ENCODE peak calls at places on chromosomes 16 and 17, in four cellular contexts. One of them, this sample, is unnamed.

GRCh38 chr16:88395669-88396584 is 13.2 kb downstream of the ZNF469 start:
- DNase-seq in neuronal stem cell: no peak
- DNase-seq in IMR-90: no peak
- DNase-seq in H9: no peak
- DNase-seq in this sample: no peak

GRCh38 chr17:30532871-30533270 is 55.7 kb downstream of the GOSR1 start:
- DNase-seq in neuronal stem cell: no peak
- DNase-seq in IMR-90: no peak
- DNase-seq in H9: no peak
- DNase-seq in this sample: no peak

GRCh38 chr17:50634123-50634914 is at the start of gene ABCC3:
- DNase-seq in neuronal stem cell: no peak
- DNase-seq in IMR-90: no peak
- DNase-seq in H9: no peak
- DNase-seq in this sample: no peak

GRCh38 chr17:45298546-45299285 is 18.1 kb downstream of the MAP3K14 start:
- DNase-seq in neuronal stem cell: no peak
- DNase-seq in IMR-90: no peak
- DNase-seq in H9: no peak
- DNase-seq in this sample: no peak

GRCh38 chr17:1089915-1090314 is 89.9 kb downstream of the ABR start:
- DNase-seq in neuronal stem cell: no peak
- DNase-seq in IMR-90: no peak
- DNase-seq in H9: no peak
- DNase-seq in this sample: no peak

GRCh38 chr16:10681310-10682308 is 13.1 kb downstream of the TEKT5 start:
- DNase-seq in neuronal stem cell: no peak
- DNase-seq in IMR-90: no peak
- DNase-seq in H9: no peak
- DNase-seq in this sample: no peak

GRCh38 chr16:3223913-3224515 is 10.9 kb downstream of the ZNF200 start:
- DNase-seq in neuronal stem cell: no peak
- DNase-seq in IMR-90: no peak
- DNase-seq in H9: no peak
- DNase-seq in this sample: peak

GRCh38 chr16:89452241-89452640 is 38.1 kb downstream of the ANKRD11 start:
- DNase-seq in neuronal stem cell: no peak
- DNase-seq in IMR-90: no peak
- DNase-seq in H9: no peak
- DNase-seq in this sample: no peak

GRCh38 chr16:85574672-85575475 is 38.2 kb upstream of the GSE1 start:
- DNase-seq in neuronal stem cell: no peak
- DNase-seq in IMR-90: no peak
- DNase-seq in H9: no peak
- DNase-seq in this sample: no peak

GRCh38 chr16:81519298-81520150 is 74.9 kb downstream of the CMIP start:
- DNase-seq in neuronal stem cell: no peak
- DNase-seq in IMR-90: no peak
- DNase-seq in H9: no peak
- DNase-seq in this sample: no peak

GRCh38 chr17:73228748-73229236 is 32.9 kb downstream of the CPSF4L start:
- DNase-seq in neuronal stem cell: no peak
- DNase-seq in IMR-90: peak
- DNase-seq in H9: no peak
- DNase-seq in this sample: peak

GRCh38 chr16:11526921-11527320 is 59.8 kb downstream of the LITAF start:
- DNase-seq in neuronal stem cell: no peak
- DNase-seq in IMR-90: no peak
- DNase-seq in H9: peak
- DNase-seq in this sample: peak

GRCh38 chr16:17228048-17228707 is 242.6 kb downstream of the XYLT1 start:
- DNase-seq in neuronal stem cell: no peak
- DNase-seq in IMR-90: no peak
- DNase-seq in H9: no peak
- DNase-seq in this sample: peak

GRCh38 chr17:7590743-7591142 is 849 bp upstream of the SOX15 start:
- DNase-seq in neuronal stem cell: peak
- DNase-seq in IMR-90: peak
- DNase-seq in H9: peak
- DNase-seq in this sample: peak

GRCh38 chr17:80611831-80612230 is 67.2 kb downstream of the RPTOR start:
- DNase-seq in neuronal stem cell: no peak
- DNase-seq in IMR-90: no peak
- DNase-seq in H9: no peak
- DNase-seq in this sample: no peak

GRCh38 chr16:74291577-74292208 is 4.9 kb upstream of the PSMD7 start:
- DNase-seq in neuronal stem cell: no peak
- DNase-seq in IMR-90: peak
- DNase-seq in H9: no peak
- DNase-seq in this sample: no peak

GRCh38 chr17:80124351-80124981 is 22.5 kb downstream of the EIF4A3 start:
- DNase-seq in neuronal stem cell: peak
- DNase-seq in IMR-90: peak
- DNase-seq in H9: peak
- DNase-seq in this sample: peak

GRCh38 chr17:29102046-29102445 is 59.1 kb downstream of the PIPOX start:
- DNase-seq in neuronal stem cell: no peak
- DNase-seq in IMR-90: no peak
- DNase-seq in H9: no peak
- DNase-seq in this sample: no peak

GRCh38 chr16:7509919-7510705 is 177.5 kb downstream of the RBFOX1 start:
- DNase-seq in neuronal stem cell: no peak
- DNase-seq in IMR-90: no peak
- DNase-seq in H9: no peak
- DNase-seq in this sample: no peak

GRCh38 chr17:4605826-4606225 is 21.5 kb downstream of the SMTNL2 start:
- DNase-seq in neuronal stem cell: no peak
- DNase-seq in IMR-90: peak
- DNase-seq in H9: no peak
- DNase-seq in this sample: no peak

GRCh38 chr16:8885674-8886592 is 3.8 kb downstream of the LITAFD start:
- DNase-seq in neuronal stem cell: no peak
- DNase-seq in IMR-90: peak
- DNase-seq in H9: no peak
- DNase-seq in this sample: peak

GRCh38 chr16:80058236-80058635 is 457.7 kb upstream of the MAF start:
- DNase-seq in neuronal stem cell: no peak
- DNase-seq in IMR-90: no peak
- DNase-seq in H9: no peak
- DNase-seq in this sample: no peak

GRCh38 chr16:3001316-3001715 is 11.4 kb upstream of the CLDN9 start:
- DNase-seq in neuronal stem cell: no peak
- DNase-seq in IMR-90: no peak
- DNase-seq in H9: peak
- DNase-seq in this sample: peak

GRCh38 chr17:50768348-50768761 is 1.0 kb upstream of the ANKRD40CL start:
- DNase-seq in neuronal stem cell: no peak
- DNase-seq in IMR-90: no peak
- DNase-seq in H9: peak
- DNase-seq in this sample: no peak

GRCh38 chr17:82536220-82537201 is 17.0 kb downstream of the FOXK2 start:
- DNase-seq in neuronal stem cell: no peak
- DNase-seq in IMR-90: peak
- DNase-seq in H9: no peak
- DNase-seq in this sample: no peak

GRCh38 chr16:73095885-73096341 is 48.0 kb upstream of the ZFHX3 start:
- DNase-seq in neuronal stem cell: no peak
- DNase-seq in IMR-90: no peak
- DNase-seq in H9: no peak
- DNase-seq in this sample: peak

GRCh38 chr17:53150101-53150698 is 672.5 kb upstream of the KIF2B start:
- DNase-seq in neuronal stem cell: no peak
- DNase-seq in IMR-90: no peak
- DNase-seq in H9: no peak
- DNase-seq in this sample: peak

GRCh38 chr16:25897677-25898076 is 205.9 kb downstream of the HS3ST4 start:
- DNase-seq in neuronal stem cell: no peak
- DNase-seq in IMR-90: no peak
- DNase-seq in H9: no peak
- DNase-seq in this sample: no peak

GRCh38 chr16:11534262-11534661 is 52.5 kb downstream of the LITAF start:
- DNase-seq in neuronal stem cell: no peak
- DNase-seq in IMR-90: no peak
- DNase-seq in H9: no peak
- DNase-seq in this sample: no peak

GRCh38 chr16:70429888-70430666 is 8.8 kb downstream of the ST3GAL2 start:
- DNase-seq in neuronal stem cell: no peak
- DNase-seq in IMR-90: no peak
- DNase-seq in H9: no peak
- DNase-seq in this sample: no peak

GRCh38 chr16:29765167-29766032 is 12.7 kb upstream of the ZG16 start:
- DNase-seq in neuronal stem cell: no peak
- DNase-seq in IMR-90: no peak
- DNase-seq in H9: no peak
- DNase-seq in this sample: no peak

GRCh38 chr16:67803894-67804293 is 2.5 kb downstream of the RANBP10 start:
- DNase-seq in neuronal stem cell: no peak
- DNase-seq in IMR-90: no peak
- DNase-seq in H9: no peak
- DNase-seq in this sample: no peak

GRCh38 chr17:63450551-63450950 is 4.4 kb upstream of the CYB561 start:
- DNase-seq in neuronal stem cell: no peak
- DNase-seq in IMR-90: peak
- DNase-seq in H9: no peak
- DNase-seq in this sample: no peak

GRCh38 chr16:29994613-29995329 is 646 bp downstream of the HIRIP3 start:
- DNase-seq in neuronal stem cell: no peak
- DNase-seq in IMR-90: peak
- DNase-seq in H9: no peak
- DNase-seq in this sample: peak

GRCh38 chr17:28370035-28370743 is at the start of gene VTN:
- DNase-seq in neuronal stem cell: peak
- DNase-seq in IMR-90: peak
- DNase-seq in H9: peak
- DNase-seq in this sample: peak

GRCh38 chr16:35200662-35201061 is 1741.2 kb downstream of the TP53TG3F start:
- DNase-seq in neuronal stem cell: no peak
- DNase-seq in IMR-90: no peak
- DNase-seq in H9: no peak
- DNase-seq in this sample: no peak

GRCh38 chr17:39701012-39701783 is 1.3 kb downstream of the ERBB2 start:
- DNase-seq in neuronal stem cell: no peak
- DNase-seq in IMR-90: no peak
- DNase-seq in H9: no peak
- DNase-seq in this sample: peak

GRCh38 chr17:50547736-50548083 is 736 bp downstream of the SPATA20 start:
- DNase-seq in neuronal stem cell: no peak
- DNase-seq in IMR-90: no peak
- DNase-seq in H9: no peak
- DNase-seq in this sample: no peak

GRCh38 chr17:43341705-43342600 is 56.8 kb upstream of the ARL4D start:
- DNase-seq in neuronal stem cell: no peak
- DNase-seq in IMR-90: peak
- DNase-seq in H9: no peak
- DNase-seq in this sample: no peak

DNA sequence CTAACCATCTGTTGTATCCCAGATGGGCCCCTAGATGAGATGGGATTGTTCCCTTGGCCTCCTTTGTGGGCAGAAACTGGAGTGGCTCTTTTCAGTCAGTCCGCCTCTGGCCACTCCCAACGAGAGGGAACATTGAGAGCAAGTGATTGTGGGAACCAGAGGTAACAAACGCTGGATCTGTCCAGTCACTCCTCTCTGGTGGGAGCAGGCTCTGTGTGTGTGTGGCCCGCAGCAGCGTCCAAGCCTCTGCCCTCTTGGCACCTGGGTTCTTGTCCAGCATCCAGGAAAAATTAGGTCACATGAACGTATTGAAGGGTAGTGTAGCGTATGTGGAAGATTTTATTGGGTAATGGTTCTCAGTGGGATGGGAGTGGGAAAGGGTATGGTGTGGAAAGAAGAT is 101.9 kb upstream of the COX10 start:
- DNase-seq in neuronal stem cell: no peak
- DNase-seq in IMR-90: no peak
- DNase-seq in H9: no peak
- DNase-seq in this sample: no peak
- H3K27ac ChIP-seq in neuronal stem cell: no peak
- H3K27ac ChIP-seq in IMR-90: no peak
- H3K27ac ChIP-seq in H9: no peak
- H3K27ac ChIP-seq in this sample: no peak

DNA sequence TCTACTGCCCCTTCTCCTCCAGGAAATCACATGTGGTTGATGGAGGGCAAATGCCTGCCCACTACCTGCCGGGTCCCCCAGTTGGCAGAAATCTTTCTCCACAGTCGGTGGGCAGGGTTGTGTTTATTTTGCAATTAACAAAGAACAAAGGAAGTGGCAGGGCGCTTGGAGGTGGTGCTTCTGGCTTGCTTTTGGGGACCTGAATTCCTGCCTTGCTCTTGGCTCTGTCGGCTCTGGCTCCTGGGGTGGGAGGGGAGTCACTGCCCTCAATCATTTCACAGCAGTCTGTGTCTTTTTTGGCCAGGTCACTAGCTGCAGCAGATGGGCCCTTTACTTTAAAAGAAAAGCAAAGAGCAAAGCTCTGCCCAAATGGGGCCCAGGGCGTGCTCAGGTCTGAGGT is 69.2 kb downstream of the C16orf78 start:
- DNase-seq in neuronal stem cell: no peak
- DNase-seq in IMR-90: no peak
- DNase-seq in H9: no peak
- DNase-seq in this sample: no peak
- H2BK120ac ChIP-seq in neuronal stem cell: no peak
- H2BK120ac ChIP-seq in IMR-90: no peak
- H2BK120ac ChIP-seq in H9: no peak
- H2BK120ac ChIP-seq in this sample: no peak

GRCh38 chr17:21287703-21288449 is 3.4 kb downstream of the MAP2K3 start:
- DNase-seq in neuronal stem cell: no peak
- DNase-seq in IMR-90: peak
- DNase-seq in H9: no peak
- DNase-seq in this sample: no peak
- H3K4ac ChIP-seq in neuronal stem cell: no peak
- H3K4ac ChIP-seq in IMR-90: peak
- H3K4ac ChIP-seq in H9: no peak
- H3K4ac ChIP-seq in this sample: no peak

GRCh38 chr17:9272506-9272905 is 251.2 kb downstream of the NTN1 start:
- DNase-seq in neuronal stem cell: no peak
- DNase-seq in IMR-90: no peak
- DNase-seq in H9: no peak
- DNase-seq in this sample: no peak
- H3K27ac ChIP-seq in neuronal stem cell: no peak
- H3K27ac ChIP-seq in IMR-90: no peak
- H3K27ac ChIP-seq in H9: no peak
- H3K27ac ChIP-seq in this sample: no peak

This sample was measured in mesendoderm.